ENCODE peak calls at places on chromosomes 11 and 22, in six cellular contexts. S is neuronal stem cell, V is IMR-90, B is trophoblast cell, Z is mesenchymal stem cell, I is H1. C is an unnamed sample.

GRCh38 chr11:123122341-123122740 is 60.4 kb upstream of the HSPA8 start:
- DNase-seq in S (no peak), V (peak; percentile 78), B (no peak), Z (peak; percentile 90), I (no peak), C (no peak)

GRCh38 chr11:101390539-101390938 is 193.3 kb downstream of the TRPC6 start:
- DNase-seq in S (no peak), V (peak; percentile 19), B (no peak), Z (peak; percentile 15), I (no peak), C (no peak)

GRCh38 chr22:43923191-43923590 is 414 bp upstream of the PNPLA3 start:
- DNase-seq in S (no peak), V (no peak), B (no peak), Z (peak; percentile 55), I (no peak), C (no peak)

GRCh38 chr11:99370557-99371200 is 349.9 kb downstream of the CNTN5 start:
- DNase-seq in S (peak; percentile 8), V (peak; percentile 72), B (peak; percentile 27), Z (peak; percentile 91), I (no peak), C (peak; percentile 45)

GRCh38 chr11:26766996-26767395 is 45.1 kb upstream of the SLC5A12 start:
- DNase-seq in S (no peak), V (no peak), B (no peak), Z (peak; percentile 38), I (no peak), C (no peak)

GRCh38 chr11:723120-723883 is 17.3 kb downstream of the EPS8L2 start:
- DNase-seq in S (no peak), V (peak; percentile 68), B (no peak), Z (peak; percentile 64), I (no peak), C (peak; percentile 38)

GRCh38 chr22:44412136-44412731 is 85.8 kb downstream of the RTL6 start:
- DNase-seq in S (no peak), V (no peak), B (no peak), Z (no peak), I (no peak), C (peak; percentile 28)

GRCh38 chr22:27139935-27140493 is 482.6 kb downstream of the MIAT start:
- DNase-seq in S (no peak), V (peak; percentile 83), B (no peak), Z (peak; percentile 94), I (no peak), C (no peak)

GRCh38 chr11:23797624-23798419 is 699.0 kb upstream of the LUZP2 start:
- DNase-seq in S (no peak), V (no peak), B (no peak), Z (no peak), I (no peak), C (no peak)

GRCh38 chr11:36600155-36600554 is 2.1 kb upstream of the RAG2 start:
- DNase-seq in S (no peak), V (no peak), B (no peak), Z (no peak), I (no peak), C (peak; percentile 37)

GRCh38 chr11:94732617-94733292 is 35.4 kb upstream of the AMOTL1 start:
- DNase-seq in S (no peak), V (peak; percentile 87), B (no peak), Z (peak; percentile 91), I (no peak), C (no peak)

GRCh38 chr11:11382858-11383532 is 29.9 kb upstream of the CSNK2A3 start:
- DNase-seq in S (no peak), V (no peak), B (no peak), Z (peak; percentile 38), I (no peak), C (no peak)

GRCh38 chr11:11381471-11382100 is 28.5 kb upstream of the CSNK2A3 start:
- DNase-seq in S (no peak), V (no peak), B (no peak), Z (no peak), I (no peak), C (no peak)

GRCh38 chr11:11380883-11381282 is 27.8 kb upstream of the CSNK2A3 start:
- DNase-seq in S (no peak), V (no peak), B (no peak), Z (no peak), I (no peak), C (no peak)

GRCh38 chr11:11384829-11385228 is 31.8 kb upstream of the CSNK2A3 start:
- DNase-seq in S (no peak), V (no peak), B (no peak), Z (no peak), I (no peak), C (no peak)

GRCh38 chr11:11383995-11384394 is 30.9 kb upstream of the CSNK2A3 start:
- DNase-seq in S (no peak), V (no peak), B (no peak), Z (no peak), I (no peak), C (no peak)
- H4K91ac ChIP-seq in S (no peak overlapping the region), V (no peak overlapping the region), B (no peak overlapping the region), Z (no peak overlapping the region), I (no peak overlapping the region), C (no peak overlapping the region)

DNA sequence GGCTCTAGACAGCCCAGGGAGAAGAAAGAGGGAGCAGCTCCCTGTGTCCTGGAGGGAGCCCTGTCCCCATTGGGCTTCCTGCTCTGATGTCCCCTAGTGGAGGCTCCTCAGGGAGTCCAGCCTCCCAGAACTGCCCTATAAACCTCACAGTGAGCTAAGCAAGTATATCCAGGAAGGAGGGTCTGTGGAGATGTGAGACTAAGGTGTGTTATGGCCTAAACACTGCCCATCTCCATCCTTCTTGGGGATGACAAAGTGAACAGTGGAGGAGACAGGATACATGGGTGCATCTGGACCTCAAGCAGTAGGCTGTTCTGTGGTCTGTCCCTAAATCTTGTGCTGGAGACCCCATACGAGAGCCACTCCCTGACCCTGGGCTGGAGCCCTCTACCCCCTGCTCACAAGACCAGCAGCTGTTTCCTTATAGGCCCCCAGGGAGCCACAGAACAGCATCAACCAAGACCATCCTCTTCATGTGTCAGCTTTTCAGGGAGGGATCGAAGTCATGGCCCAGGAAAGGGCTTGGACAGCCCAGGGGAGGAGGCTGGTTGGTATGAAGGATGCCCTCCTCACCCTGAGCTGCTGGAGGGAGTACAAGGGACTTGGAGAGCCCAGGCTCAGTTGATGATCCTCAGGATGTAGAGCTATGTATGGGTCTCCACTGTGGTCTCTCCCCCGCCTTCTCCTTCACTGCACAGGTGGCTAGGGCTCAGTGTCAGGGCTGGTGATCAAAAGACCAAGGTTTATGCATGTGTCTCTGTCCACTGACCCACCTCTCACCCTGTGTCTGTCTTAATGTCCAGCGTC is 49.7 kb upstream of the TOP3B start:
- DNase-seq in S (no peak), V (no peak), B (no peak), Z (no peak), I (no peak), C (no peak)
- H3K9ac ChIP-seq in S (no peak overlapping the region), V (no peak overlapping the region), B (no peak overlapping the region), Z (no peak overlapping the region), I (no peak overlapping the region), C (no peak overlapping the region)

GRCh38 chr11:31366795-31367194 is 2.7 kb downstream of the DCDC1 start:
- DNase-seq in S (no peak), V (no peak), B (no peak), Z (no peak), I (no peak), C (no peak)

DNA sequence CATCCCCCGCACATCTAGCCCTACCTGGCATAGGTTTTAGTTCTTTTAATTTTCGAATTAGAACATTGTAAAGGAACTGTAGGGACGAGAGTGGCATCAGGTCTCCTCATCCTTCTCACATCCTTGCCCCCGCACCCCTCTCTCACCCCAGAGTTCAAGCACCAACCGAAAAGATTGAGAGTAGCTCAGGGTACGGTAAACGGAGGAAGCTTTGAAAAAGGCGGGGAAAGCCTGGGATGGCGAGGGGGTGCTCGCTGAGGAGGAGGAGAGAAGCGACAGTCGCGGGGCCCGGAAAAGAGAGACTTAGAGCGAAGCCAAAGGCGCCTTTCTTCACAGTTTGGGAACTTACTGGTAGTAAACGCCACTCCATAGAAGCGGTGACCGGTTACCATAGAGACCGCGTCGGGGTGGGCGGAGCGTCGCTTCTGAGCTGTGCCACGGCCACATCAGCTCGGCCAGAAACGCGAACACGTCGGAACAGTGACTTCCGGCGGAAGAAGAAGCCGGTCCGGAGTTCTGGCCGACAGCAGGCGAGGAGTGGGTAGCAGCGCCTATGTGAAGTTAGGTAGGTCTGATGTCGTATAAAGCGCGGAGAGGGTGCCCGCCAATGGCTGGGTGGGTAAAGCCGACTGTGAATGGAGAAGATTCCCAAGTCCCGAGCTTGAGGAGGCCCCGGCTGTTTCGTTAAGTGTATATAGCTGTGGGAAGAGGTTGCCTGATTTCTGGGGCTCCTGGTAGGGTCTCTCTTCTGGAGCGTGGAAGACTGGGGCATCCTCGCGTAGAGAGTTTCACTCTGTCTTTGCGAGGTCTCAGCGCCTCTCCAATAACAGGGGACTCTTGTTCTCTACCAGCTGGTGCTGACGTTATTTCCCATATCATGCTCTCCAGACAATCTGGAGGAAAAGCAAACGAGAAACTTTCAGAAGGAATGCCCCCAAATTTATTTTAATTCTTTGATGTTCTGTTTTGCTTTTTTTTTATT is at the start of the genes DCDC1 and DNAJC24:
- DNase-seq in S (peak; percentile 91), V (peak; percentile 91), B (peak; percentile 96), Z (peak; percentile 95), I (peak; percentile 89), C (peak; percentile 96)
- H4K91ac ChIP-seq in S (no peak within 1 kb of the TSS), V (peak within 1 kb of the TSS; percentile 44), B (peak within 1 kb of the TSS; percentile 70), Z (no peak within 1 kb of the TSS), I (no peak within 1 kb of the TSS), C (no peak within 1 kb of the TSS)

GRCh38 chr11:128508785-128509518 is 78.4 kb downstream of the ETS1 start:
- DNase-seq in S (no peak), V (peak; percentile 86), B (no peak), Z (peak; percentile 84), I (no peak), C (no peak)

GRCh38 chr11:128507936-128508335 is 79.4 kb downstream of the ETS1 start:
- DNase-seq in S (no peak), V (no peak), B (no peak), Z (no peak), I (no peak), C (no peak)

GRCh38 chr11:128506384-128506783 is 81.0 kb downstream of the ETS1 start:
- DNase-seq in S (no peak), V (no peak), B (no peak), Z (no peak), I (no peak), C (no peak)

GRCh38 chr11:128505449-128506058 is 81.8 kb downstream of the ETS1 start:
- DNase-seq in S (no peak), V (no peak), B (no peak), Z (no peak), I (no peak), C (no peak)

DNA sequence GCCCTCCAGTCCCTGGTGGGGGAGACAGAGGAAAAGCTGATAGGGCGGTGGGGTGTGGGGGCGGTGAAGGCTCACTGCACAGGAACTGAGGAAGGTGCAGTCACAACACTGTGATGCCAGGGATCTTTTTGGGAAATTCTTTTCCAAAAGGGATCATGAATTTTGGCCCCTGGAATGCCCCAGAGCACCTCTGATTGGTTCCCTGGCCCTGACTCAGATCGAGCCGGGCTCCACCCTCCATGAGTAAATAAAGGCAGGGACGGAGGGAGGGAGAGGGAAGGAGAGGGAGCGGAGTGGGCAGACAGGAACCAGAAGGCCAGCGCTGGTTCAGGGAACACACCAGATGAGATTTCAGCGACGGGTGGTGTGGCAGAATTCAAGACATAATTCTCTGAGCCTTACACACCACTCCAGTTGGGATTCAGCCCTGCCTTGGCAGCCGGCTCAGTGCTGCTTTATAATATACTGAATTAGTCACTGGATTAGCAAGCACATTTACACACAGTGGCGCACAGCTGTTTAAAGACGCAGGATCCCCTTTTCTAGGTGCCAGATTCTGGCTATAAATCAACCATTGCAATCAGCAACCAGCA is 80.3 kb downstream of the ETS1 start:
- DNase-seq in S (no peak), V (peak; percentile 96), B (no peak), Z (peak; percentile 96), I (no peak), C (no peak)
- H3K9ac ChIP-seq in S (no peak overlapping the region), V (peak overlapping the region; percentile 46), B (no peak overlapping the region), Z (peak overlapping the region; percentile 82), I (no peak overlapping the region), C (no peak overlapping the region)